ENCODE peak calls at places on chromosomes 7 and 10, in six cellular contexts. Q, G, U, F, V and I are unnamed samples.

GRCh38 chr7:142887282-142888015 is 1.9 kb upstream of the TRPV6 start:
- DNase-seq in G (no peak), F (no peak), U (no peak), V (no peak), Q (no peak), I (no peak)

GRCh38 chr10:63664341-63664885 is 143.2 kb downstream of the REEP3 start:
- DNase-seq in F (no peak), Q (no peak), U (no peak), V (no peak), G (no peak), I (no peak)

GRCh38 chr10:34758447-34758996 is 56.6 kb downstream of the PARD3 start:
- DNase-seq in G (peak; percentile 39), Q (no peak), F (no peak), U (peak; percentile 91), V (no peak), I (peak; percentile 85)

GRCh38 chr7:135392701-135393100 is 117.2 kb downstream of the CNOT4 start:
- DNase-seq in F (no peak), U (no peak), V (no peak), G (no peak), Q (no peak), I (no peak)

GRCh38 chr10:46273506-46274477 is 13.0 kb upstream of the ANTXRL start:
- DNase-seq in V (no peak), U (no peak), F (no peak), G (peak; percentile 20), Q (no peak), I (no peak)

GRCh38 chr10:1732501-1733123 is 4.7 kb downstream of the ADARB2 start:
- DNase-seq in V (peak; percentile 50), U (no peak), Q (no peak), G (no peak), F (no peak), I (no peak)

GRCh38 chr7:151087247-151088018 is 1.2 kb downstream of the AGAP3 start:
- DNase-seq in G (peak; percentile 52), Q (peak; percentile 81), F (peak; percentile 81), V (peak; percentile 82), U (peak; percentile 35), I (peak; percentile 44)

GRCh38 chr7:107920048-107920772 is 29.2 kb downstream of the DLD start:
- DNase-seq in F (no peak), V (no peak), Q (no peak), G (no peak), U (no peak), I (peak; percentile 48)

GRCh38 chr10:92142949-92143348 is 147.9 kb downstream of the CPEB3 start:
- DNase-seq in U (no peak), Q (no peak), F (no peak), V (no peak), G (no peak), I (no peak)

GRCh38 chr10:60942604-60943269 is 1.2 kb downstream of the RHOBTB1 start:
- DNase-seq in G (peak; percentile 70), Q (peak; percentile 59), U (peak; percentile 23), F (peak; percentile 54), V (peak; percentile 71), I (peak; percentile 44)

GRCh38 chr7:83161186-83161585 is 1.5 kb downstream of the PCLO start:
- DNase-seq in V (no peak), Q (no peak), G (no peak), F (no peak), U (no peak), I (no peak)

GRCh38 chr10:14875941-14876340 is 2.7 kb upstream of the SUV39H2 start:
- DNase-seq in Q (no peak), V (no peak), G (no peak), F (no peak), U (no peak), I (no peak)

GRCh38 chr10:113922787-113923570 is 68.5 kb downstream of the NHLRC2 start:
- DNase-seq in F (no peak), U (no peak), G (no peak), Q (no peak), V (no peak), I (no peak)

GRCh38 chr10:84293574-84294016 is 34.8 kb upstream of the CCSER2 start:
- DNase-seq in F (no peak), V (no peak), U (no peak), Q (no peak), G (no peak), I (no peak)

GRCh38 chr10:117165557-117166419 is 27.7 kb upstream of the VAX1 start:
- DNase-seq in Q (peak; percentile 20), U (peak; percentile 37), F (no peak), G (peak; percentile 40), V (peak; percentile 65), I (no peak)

GRCh38 chr10:44921061-44921460 is 9.9 kb downstream of the TMEM72 start:
- DNase-seq in F (no peak), U (no peak), Q (no peak), G (no peak), V (no peak), I (no peak)

GRCh38 chr10:115981056-115981455 is 291.9 kb downstream of the GFRA1 start:
- DNase-seq in G (no peak), Q (no peak), F (no peak), V (no peak), U (no peak), I (no peak)

GRCh38 chr7:39921505-39922250 is 28.4 kb upstream of the CDK13 start:
- DNase-seq in U (no peak), G (no peak), V (no peak), Q (no peak), F (no peak), I (no peak)

GRCh38 chr7:129122086-129122750 is 22.3 kb upstream of the TSPAN33 start:
- DNase-seq in G (no peak), F (no peak), Q (no peak), V (no peak), U (no peak), I (no peak)

GRCh38 chr7:116455499-116455898 is 44.0 kb upstream of the CAV2 start:
- DNase-seq in U (no peak), G (no peak), Q (no peak), V (no peak), F (no peak), I (no peak)

GRCh38 chr10:88896336-88897018 is 16.4 kb downstream of the STAMBPL1 start:
- DNase-seq in V (no peak), F (no peak), U (no peak), G (no peak), Q (no peak), I (no peak)

GRCh38 chr7:96649981-96650380 is 59.7 kb downstream of the SEM1 start:
- DNase-seq in Q (no peak), G (no peak), V (no peak), U (peak; percentile 21), F (no peak), I (no peak)

GRCh38 chr10:70920519-70920918 is 32.2 kb upstream of the PCBD1 start:
- DNase-seq in Q (no peak), V (peak; percentile 26), G (peak; percentile 95), F (peak; percentile 83), U (no peak), I (no peak)

GRCh38 chr7:66423729-66424128 is 205.0 kb upstream of the KCTD7 start:
- DNase-seq in V (no peak), Q (no peak), U (no peak), G (no peak), F (no peak), I (no peak)

GRCh38 chr10:112953075-112953501 is 3.0 kb downstream of the TCF7L2 start:
- DNase-seq in G (peak; percentile 46), Q (peak; percentile 59), U (no peak), V (peak; percentile 67), F (no peak), I (peak; percentile 50)

GRCh38 chr7:40706829-40707228 is 572.0 kb downstream of the SUGCT start:
- DNase-seq in V (no peak), U (no peak), G (no peak), F (no peak), Q (no peak), I (no peak)

GRCh38 chr10:97882142-97883091 is 32.8 kb downstream of the GOLGA7B start:
- DNase-seq in V (no peak), F (no peak), G (peak; percentile 63), U (peak; percentile 86), Q (no peak), I (peak; percentile 89)

GRCh38 chr10:132891994-132892393 is 50.4 kb downstream of the CFAP46 start:
- DNase-seq in V (peak; percentile 51), Q (no peak), U (peak; percentile 63), G (peak; percentile 38), F (no peak), I (no peak)

GRCh38 chr10:64271983-64272382 is 750.8 kb downstream of the REEP3 start:
- DNase-seq in F (no peak), G (no peak), Q (no peak), U (no peak), V (no peak), I (no peak)

GRCh38 chr10:63720072-63720537 is 198.9 kb downstream of the REEP3 start:
- DNase-seq in F (no peak), U (peak; percentile 36), V (no peak), Q (no peak), G (peak; percentile 31), I (peak; percentile 57)

GRCh38 chr10:10680496-10680895 is 337.2 kb upstream of the CELF2 start:
- DNase-seq in U (no peak), F (no peak), G (no peak), V (no peak), Q (no peak), I (no peak)

DNA sequence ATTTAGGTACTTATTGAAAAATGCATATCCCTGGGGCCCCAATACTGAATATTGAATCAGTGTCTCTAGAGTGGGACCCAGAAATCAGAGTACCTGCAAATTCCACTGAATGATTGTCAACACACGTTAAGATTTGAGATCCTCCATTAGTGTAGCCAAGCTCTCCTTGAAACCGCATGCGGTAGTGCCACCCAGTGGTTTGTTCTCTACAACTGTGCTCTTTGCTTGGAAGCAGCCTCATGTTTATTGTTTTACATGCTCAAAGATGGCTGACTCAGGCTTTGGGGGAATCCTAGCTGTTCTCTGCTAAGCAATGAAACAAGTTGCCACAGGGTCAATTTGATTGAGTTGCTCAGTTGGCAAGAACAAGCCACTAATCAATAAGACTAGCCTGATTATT is 340.2 kb upstream of the CELF2 start:
- DNase-seq in V (peak; percentile 67), U (no peak), Q (peak; percentile 37), G (peak; percentile 65), F (no peak), I (peak; percentile 74)
- TF ChIP-seq CTCF in V (peak; percentile 48), U (no peak), Q (no peak), G (peak; percentile 23), F (peak; percentile 20), I (peak; percentile 53)

GRCh38 chr10:73814896-73815718 is 3.7 kb upstream of the NDST2 start:
- DNase-seq in V (no peak), Q (no peak), F (peak; percentile 61), G (no peak), U (no peak), I (no peak)
- TF ChIP-seq CTCF in V (no peak), Q (no peak), F (no peak), G (no peak), U (peak; percentile 69), I (peak; percentile 44)

DNA sequence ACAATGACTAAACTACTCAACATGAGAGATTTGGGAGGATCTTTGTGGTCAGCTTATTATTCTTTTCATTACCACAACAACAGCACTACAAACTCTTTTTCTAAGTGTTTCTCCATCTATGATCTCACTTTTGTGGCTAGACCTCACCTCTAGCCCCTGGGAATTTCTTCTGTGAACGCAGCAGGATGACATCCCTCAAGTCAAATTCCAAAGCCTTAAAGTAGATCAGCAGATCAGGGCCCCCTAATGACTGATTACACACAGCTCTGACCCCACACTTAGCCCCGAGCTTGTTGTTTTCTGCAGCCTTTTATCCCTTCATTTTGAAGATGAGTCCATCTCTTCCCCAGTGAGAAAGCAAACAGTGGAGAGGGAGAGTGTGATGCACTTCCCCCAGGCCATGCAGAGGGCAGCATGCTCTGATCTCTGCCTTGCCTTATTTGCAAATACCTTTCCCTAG is 27.3 kb downstream of the TFAM start:
- DNase-seq in U (peak; percentile 89), Q (no peak), V (no peak), F (no peak), G (no peak), I (peak; percentile 96)
- TF ChIP-seq CTCF in U (peak; percentile 46), Q (no peak), V (no peak), F (no peak), G (no peak), I (peak; percentile 18)

GRCh38 chr10:28541695-28542365 is 8.9 kb downstream of the WAC start:
- DNase-seq in Q (no peak), V (no peak), F (no peak), U (no peak), G (no peak), I (no peak)
- TF ChIP-seq CTCF in Q (no peak), V (no peak), F (no peak), U (peak; percentile 17), G (no peak), I (peak; percentile 27)